ENCODE peak calls at places on chromosome 15, in ten cellular contexts. F, R, V, X, H, C, A, G, T and K are unnamed samples.

GRCh38 chr15:63136742-63137141 is 15.1 kb downstream of the LACTB start:
- DNase-seq in G (no peak), C (no peak), X (no peak), F (no peak), V (no peak), R (no peak), H (peak; percentile 33), A (no peak), T (no peak), K (no peak)

GRCh38 chr15:59249816-59250215 is 43.2 kb downstream of the LDHAL6B start:
- DNase-seq in T (no peak), F (no peak), G (no peak), A (no peak), C (no peak), V (no peak), X (no peak), H (no peak), R (no peak), K (no peak)

GRCh38 chr15:83843511-83843910 is 189.6 kb downstream of the ADAMTSL3 start:
- DNase-seq in A (no peak), C (peak; percentile 96), R (no peak), T (no peak), V (no peak), H (peak; percentile 80), F (peak; percentile 71), X (peak; percentile 46), G (no peak), K (no peak)

GRCh38 chr15:89776274-89777072 is at the start of gene MESP2:
- DNase-seq in C (peak; percentile 74), H (peak; percentile 79), F (peak; percentile 76), X (peak; percentile 91), V (peak; percentile 85), R (peak; percentile 84), A (peak; percentile 77), T (peak; percentile 61), G (peak; percentile 88), K (peak; percentile 81)

GRCh38 chr15:32824777-32825176 is 107.0 kb downstream of the GREM1 start:
- DNase-seq in A (no peak), V (no peak), G (no peak), T (peak; percentile 90), H (peak; percentile 98), X (no peak), F (peak; percentile 94), R (no peak), C (peak; percentile 93), K (peak; percentile 55)

GRCh38 chr15:95919460-95919859 is 411.0 kb upstream of the NR2F2 start:
- DNase-seq in T (no peak), F (no peak), V (no peak), A (no peak), X (no peak), H (peak; percentile 13), G (no peak), R (no peak), C (peak; percentile 1), K (no peak)

GRCh38 chr15:47742742-47743141 is 25.4 kb downstream of the SEMA6D start:
- DNase-seq in A (no peak), H (no peak), G (no peak), R (no peak), T (no peak), V (no peak), C (no peak), X (no peak), F (no peak), K (no peak)

GRCh38 chr15:92375057-92375456 is 18.6 kb upstream of the ST8SIA2 start:
- DNase-seq in F (no peak), H (no peak), X (no peak), V (no peak), G (no peak), A (no peak), R (no peak), C (no peak), T (no peak), K (no peak)

GRCh38 chr15:80780416-80781221 is 1.4 kb downstream of the CEMIP start:
- DNase-seq in A (peak; percentile 82), C (peak; percentile 51), V (peak; percentile 72), X (peak; percentile 63), G (peak; percentile 27), H (peak; percentile 57), T (peak; percentile 65), F (peak; percentile 62), R (no peak), K (peak; percentile 73)

GRCh38 chr15:63050737-63051700 is 8.5 kb downstream of the TPM1 start:
- DNase-seq in C (peak; percentile 50), V (peak; percentile 74), A (no peak), T (peak; percentile 83), G (no peak), H (peak; percentile 76), X (no peak), F (peak; percentile 82), R (no peak), K (peak; percentile 93)

GRCh38 chr15:62066663-62067447 is at the start of gene C2CD4A:
- DNase-seq in C (no peak), A (peak; percentile 89), H (peak; percentile 67), G (peak; percentile 94), R (peak; percentile 55), F (peak; percentile 22), X (peak; percentile 56), V (peak; percentile 91), T (peak; percentile 55), K (peak; percentile 55)

GRCh38 chr15:66832679-66833078 is 130.6 kb downstream of the SMAD6 start:
- DNase-seq in T (no peak), C (peak; percentile 91), F (peak; percentile 86), X (no peak), V (no peak), H (peak; percentile 92), R (no peak), A (peak; percentile 43), G (no peak), K (peak; percentile 75)

GRCh38 chr15:76625267-76625666 is 279.9 kb downstream of the SCAPER start:
- DNase-seq in H (no peak), A (no peak), F (no peak), R (no peak), T (no peak), G (no peak), V (no peak), X (no peak), C (no peak), K (no peak)

GRCh38 chr15:24645627-24646026 is 29.9 kb upstream of the NPAP1 start:
- DNase-seq in G (no peak), V (no peak), F (no peak), R (no peak), X (no peak), H (no peak), A (no peak), C (no peak), T (no peak), K (no peak)

GRCh38 chr15:78949461-78949860 is 4.6 kb upstream of the CTSH start:
- DNase-seq in F (no peak), R (no peak), V (no peak), C (no peak), H (no peak), T (no peak), X (no peak), A (no peak), G (no peak), K (no peak)

GRCh38 chr15:78950906-78951840 is 6.3 kb upstream of the CTSH start:
- DNase-seq in R (no peak), G (no peak), C (no peak), A (no peak), H (no peak), T (peak; percentile 27), X (no peak), V (no peak), F (peak; percentile 30), K (peak; percentile 35)

GRCh38 chr15:78955355-78955754 is 10.5 kb upstream of the CTSH start:
- DNase-seq in C (no peak), T (no peak), G (no peak), X (no peak), H (no peak), V (no peak), R (no peak), A (no peak), F (no peak), K (no peak)

GRCh38 chr15:78950343-78950742 is 5.5 kb upstream of the CTSH start:
- DNase-seq in V (peak; percentile 40), H (no peak), F (no peak), T (no peak), X (no peak), R (no peak), A (no peak), C (no peak), G (no peak), K (no peak)

GRCh38 chr15:78951841-78952238 is 7.0 kb upstream of the CTSH start:
- DNase-seq in C (no peak), G (peak; percentile 74), R (no peak), A (no peak), X (no peak), T (no peak), V (no peak), F (no peak), H (peak; percentile 27), K (no peak)
- H3K4me3 ChIP-seq in C (no peak overlapping the region), G (no peak overlapping the region), R (no peak overlapping the region), A (no peak overlapping the region), X (no peak overlapping the region), T (no peak overlapping the region), V (no peak overlapping the region), F (no peak overlapping the region), H (no peak overlapping the region), K (no peak overlapping the region)

DNA sequence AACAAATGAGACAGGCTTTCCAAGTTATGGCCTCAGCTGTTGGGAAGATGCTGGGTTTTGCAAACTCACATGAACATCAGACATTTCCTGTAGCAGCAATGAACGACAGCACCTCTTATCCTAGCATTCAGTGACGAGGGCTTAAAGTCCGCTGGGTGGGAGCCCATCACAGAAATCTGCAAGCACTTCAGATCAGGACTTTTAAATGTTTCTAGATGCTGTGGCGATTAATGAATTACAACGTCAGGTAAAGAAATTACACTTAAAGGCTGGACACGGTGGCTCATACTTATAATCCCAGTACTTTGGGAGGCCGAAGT is 3.8 kb downstream of the AEN start:
- DNase-seq in C (no peak), F (peak; percentile 39), H (no peak), G (no peak), R (no peak), T (no peak), A (no peak), X (no peak), V (no peak), K (no peak)
- TF ChIP-seq CTCF in C (no peak), F (no peak), H (no peak), G (no peak), R (no peak), T (no peak), A (no peak), X (no peak), V (no peak), K (no peak)

DNA sequence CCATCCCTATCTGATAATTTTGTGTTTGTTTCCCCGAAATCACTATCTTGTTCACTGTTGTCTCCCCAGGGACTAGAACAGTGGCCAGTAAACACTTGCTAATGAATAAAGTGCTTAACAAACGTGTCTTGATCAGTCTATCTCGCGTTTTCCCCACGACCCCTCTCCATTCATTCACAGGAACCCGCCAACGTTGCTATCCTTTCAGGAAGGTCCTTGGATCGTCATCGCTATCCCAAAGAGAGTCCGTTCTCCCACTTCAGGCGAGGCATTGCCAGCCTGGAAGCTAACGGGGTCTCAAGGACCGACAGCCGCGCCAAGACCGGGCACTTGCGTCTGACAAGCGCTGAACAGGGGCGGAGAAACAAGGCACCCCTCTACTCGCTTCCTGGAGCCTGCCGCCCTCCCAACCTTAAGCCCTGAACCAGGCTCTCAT is 338 bp downstream of the LINS1 start:
- DNase-seq in X (no peak), G (no peak), T (no peak), A (no peak), F (no peak), V (no peak), H (no peak), R (no peak), C (no peak), K (no peak)
- H3K4me3 ChIP-seq in X (peak overlapping the region; percentile 97), G (peak overlapping the region; percentile 39), T (peak overlapping the region; percentile 99), A (peak overlapping the region; percentile 80), F (peak overlapping the region; percentile 95), V (peak overlapping the region; percentile 92), H (peak overlapping the region; percentile 93), R (peak overlapping the region; percentile 77), C (peak overlapping the region; percentile 92), K (peak overlapping the region; percentile 74)

GRCh38 chr15:25947336-25948080 is 84.4 kb upstream of the ATP10A start:
- DNase-seq in F (peak; percentile 29), A (no peak), T (no peak), G (peak; percentile 21), C (peak; percentile 20), V (no peak), X (no peak), H (no peak), R (no peak), K (no peak)
- TF ChIP-seq CTCF in F (peak; percentile 24), A (peak; percentile 46), T (no peak), G (no peak), C (no peak), V (no peak), X (peak; percentile 17), H (no peak), R (no peak), K (no peak)